ENCODE peak calls at places on chromosomes 1 and 21, in four cellular contexts. L is HepG2, V is SK-N-SH, O is H1. B is an unnamed sample.

GRCh38 chr1:42176902-42177519 is 12.5 kb upstream of the GUCA2A start:
- DNase-seq in V (peak; percentile 55), O (no peak), L (peak; percentile 51), B (no peak)

GRCh38 chr1:11680270-11681070 is 478 bp downstream of the MAD2L2 start:
- DNase-seq in L (no peak), O (no peak), V (peak; percentile 58), B (no peak)

GRCh38 chr1:193311226-193311948 is 125.0 kb upstream of the B3GALT2 start:
- DNase-seq in V (no peak), O (no peak), L (no peak), B (no peak)

GRCh38 chr1:30660241-30660640 is 63.1 kb downstream of the MATN1 start:
- DNase-seq in L (no peak), V (no peak), O (no peak), B (no peak)

GRCh38 chr1:234758851-234759250 is 148.9 kb upstream of the IRF2BP2 start:
- DNase-seq in L (no peak), V (no peak), O (no peak), B (no peak)

GRCh38 chr1:193707271-193708015 is 521.0 kb upstream of the B3GALT2 start:
- DNase-seq in V (no peak), O (no peak), L (no peak), B (no peak)

GRCh38 chr1:185096531-185096930 is 51.2 kb downstream of the RNF2 start:
- DNase-seq in L (no peak), V (no peak), O (no peak), B (no peak)

GRCh38 chr1:102840741-102841140 is 267.6 kb downstream of the COL11A1 start:
- DNase-seq in O (no peak), V (no peak), L (no peak), B (no peak)

GRCh38 chr1:116152950-116153691 is 41.9 kb downstream of the MAB21L3 start:
- DNase-seq in O (no peak), V (no peak), L (peak; percentile 97), B (no peak)

GRCh38 chr1:151620286-151620685 is 8.4 kb downstream of the SNX27 start:
- DNase-seq in O (no peak), V (no peak), L (no peak), B (no peak)

GRCh38 chr1:38516560-38516959 is 343.0 kb downstream of the RRAGC start:
- DNase-seq in V (no peak), O (no peak), L (no peak), B (no peak)

GRCh38 chr1:68168545-68169065 is 63.7 kb downstream of the WLS start:
- DNase-seq in V (no peak), L (no peak), O (no peak), B (no peak)

GRCh38 chr1:228999776-229000175 is 264.5 kb downstream of the RHOU start:
- DNase-seq in O (no peak), V (no peak), L (no peak), B (no peak)

GRCh38 chr1:229002037-229002436 is 266.8 kb downstream of the RHOU start:
- DNase-seq in L (no peak), V (no peak), O (no peak), B (no peak)

GRCh38 chr1:229002451-229002960 is 267.2 kb downstream of the RHOU start:
- DNase-seq in V (no peak), L (no peak), O (no peak), B (no peak)

GRCh38 chr1:229000187-229000586 is 264.9 kb downstream of the RHOU start:
- DNase-seq in V (no peak), L (no peak), O (no peak), B (no peak)

DNA sequence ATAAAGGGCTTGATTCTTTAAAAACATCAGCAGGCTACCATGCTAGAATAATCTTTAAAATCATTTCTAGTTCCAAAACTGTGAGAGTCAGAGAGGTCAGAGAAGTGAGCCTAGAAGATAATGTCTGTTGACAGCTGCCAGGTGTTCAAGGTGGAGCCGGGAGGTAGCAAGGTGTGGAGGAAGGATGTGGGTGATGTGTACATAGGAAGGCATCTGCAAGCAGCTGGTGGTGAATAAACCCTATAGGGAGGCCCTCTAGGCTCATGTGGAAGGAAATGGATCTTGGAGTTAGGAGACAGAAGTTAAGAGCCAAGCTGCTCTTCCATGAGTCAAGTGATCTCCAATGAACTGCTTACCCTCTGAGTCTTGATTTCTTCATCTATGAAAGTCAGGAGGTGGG is 266.2 kb downstream of the RHOU start:
- DNase-seq in V (no peak), L (no peak), O (no peak), B (no peak)
- TF ChIP-seq TCF12 in V (no peak), L (no peak), O (no peak), B (no peak)

GRCh38 chr1:114340906-114341698 is 169.9 kb downstream of the TRIM33 start:
- DNase-seq in V (no peak), L (no peak), O (no peak), B (no peak)
- TF ChIP-seq TCF12 in V (no peak), L (no peak), O (no peak), B (no peak)

GRCh38 chr1:231420299-231420958 is 1.7 kb downstream of the EGLN1 start:
- DNase-seq in L (no peak), O (no peak), V (peak; percentile 12), B (no peak)
- TF ChIP-seq TCF12 in L (no peak), O (no peak), V (no peak), B (no peak)

GRCh38 chr21:25107708-25108107 is 499.6 kb downstream of the MRPL39 start:
- DNase-seq in V (no peak), L (no peak), O (peak; percentile 7), B (no peak)
- TF ChIP-seq TCF12 in V (peak; percentile 98), L (no peak), O (no peak), B (no peak)

B was measured in GM12878.